ENCODE peak calls at places on chromosomes 16 and 17, in five cellular contexts. Q, L, V, W and R are unnamed samples.

GRCh38 chr16:66406534-66407368 is 20.3 kb upstream of the BEAN1 start:
- DNase-seq in Q (peak; percentile 90), L (peak; percentile 74), V (peak; percentile 85), W (peak; percentile 93), R (peak; percentile 81)

GRCh38 chr17:28053725-28054124 is 11.2 kb downstream of the NLK start:
- DNase-seq in Q (no peak), L (no peak), V (no peak), W (no peak), R (no peak)

GRCh38 chr16:28210979-28211505 is 723 bp downstream of the XPO6 start:
- DNase-seq in Q (peak; percentile 77), L (peak; percentile 72), V (peak; percentile 39), W (peak; percentile 63), R (peak; percentile 48)

GRCh38 chr17:58334661-58335060 is 6.1 kb upstream of the TSPOAP1 start:
- DNase-seq in Q (no peak), L (no peak), V (no peak), W (no peak), R (no peak)

GRCh38 chr17:65371702-65372101 is 189.7 kb downstream of the AXIN2 start:
- DNase-seq in Q (no peak), L (no peak), V (no peak), W (no peak), R (no peak)

GRCh38 chr17:74449306-74449705 is 17.1 kb upstream of the CD300A start:
- DNase-seq in Q (no peak), L (no peak), V (no peak), W (no peak), R (no peak)

GRCh38 chr17:18991531-18992315 is 12.8 kb downstream of the FAM83G start:
- DNase-seq in Q (no peak), L (no peak), V (no peak), W (no peak), R (no peak)

GRCh38 chr17:39791296-39791992 is 53.7 kb downstream of the GRB7 start:
- DNase-seq in Q (no peak), L (no peak), V (no peak), W (no peak), R (no peak)

GRCh38 chr17:77613627-77614026 is 344.9 kb upstream of the TNRC6C start:
- DNase-seq in Q (no peak), L (no peak), V (peak; percentile 7), W (no peak), R (no peak)

GRCh38 chr17:63399316-63399715 is 46.8 kb downstream of the CYB561 start:
- DNase-seq in Q (no peak), L (no peak), V (no peak), W (no peak), R (no peak)
- TF ChIP-seq CTCF in Q (no peak), L (no peak), V (no peak), W (no peak), R (no peak)

DNA sequence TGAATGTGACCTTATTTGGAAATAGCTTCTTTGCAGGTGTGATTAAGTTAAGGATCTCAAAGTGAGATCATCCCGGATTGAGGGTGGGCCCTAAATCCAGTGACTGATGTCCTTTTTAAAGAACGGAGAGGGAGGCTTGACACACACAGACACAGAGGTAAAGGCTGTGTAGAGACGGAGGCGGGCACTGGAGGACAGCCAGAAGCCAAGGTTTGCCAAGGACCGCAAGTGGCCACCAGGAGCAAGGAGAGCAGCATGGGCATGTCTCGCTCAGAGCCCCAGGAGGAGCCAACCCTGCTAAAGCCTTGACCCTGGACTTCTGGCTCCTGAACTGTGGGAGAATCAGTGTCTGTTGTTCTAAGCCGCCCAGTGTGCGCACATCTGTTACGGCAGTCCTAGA is 15.4 kb downstream of the CNGB1 start:
- DNase-seq in Q (no peak), L (peak; percentile 75), V (no peak), W (no peak), R (no peak)
- TF ChIP-seq CTCF in Q (peak; percentile 12), L (no peak), V (no peak), W (no peak), R (no peak)

GRCh38 chr16:80912651-80913050 is 94.0 kb downstream of the CMC2 start:
- DNase-seq in Q (no peak), L (no peak), V (no peak), W (no peak), R (no peak)
- TF ChIP-seq CTCF in Q (no peak), L (no peak), V (no peak), W (no peak), R (no peak)

GRCh38 chr16:54062361-54063346 is 223.9 kb downstream of the IRX3 start:
- DNase-seq in Q (no peak), L (no peak), V (no peak), W (no peak), R (no peak)
- TF ChIP-seq CTCF in Q (no peak), L (no peak), V (no peak), W (no peak), R (no peak)

DNA sequence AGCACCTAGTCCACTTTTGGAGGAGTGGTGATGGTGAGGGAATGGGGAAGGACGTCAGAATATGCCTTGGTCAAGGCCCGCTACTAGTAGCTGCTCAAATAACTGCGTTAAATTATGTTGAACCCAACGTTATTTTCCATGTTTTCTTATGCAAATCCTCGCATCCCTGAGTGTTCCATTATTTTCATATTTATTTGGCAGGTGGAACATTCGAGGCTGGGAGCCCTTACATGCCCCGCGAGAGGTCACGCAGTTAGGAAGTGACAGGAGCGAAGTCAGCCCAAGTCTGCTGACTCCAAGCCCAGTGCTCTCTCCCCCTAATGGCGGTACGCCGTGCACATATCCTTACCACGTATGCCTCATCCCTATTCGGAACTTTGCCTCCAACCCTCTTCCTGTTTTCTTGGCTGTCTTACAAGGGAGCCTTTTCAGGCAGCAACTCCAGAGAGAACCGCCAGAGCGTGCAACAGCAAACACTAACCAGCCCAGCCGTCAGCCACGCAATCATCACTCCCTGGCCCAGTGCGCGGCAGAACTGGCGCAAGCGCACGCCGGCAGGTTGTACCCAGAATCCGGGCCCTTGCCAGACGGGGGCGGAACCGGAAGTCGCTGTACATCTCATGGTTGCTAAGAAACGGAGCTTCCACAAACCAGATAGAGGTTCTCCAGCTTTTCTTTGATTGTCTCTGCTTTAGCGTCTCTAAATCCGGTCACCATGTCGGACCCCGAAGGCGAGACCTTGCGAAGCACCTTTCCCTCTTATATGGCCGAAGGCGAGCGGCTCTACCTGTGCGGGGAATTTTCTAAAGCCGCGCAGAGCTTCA is at the start of gene ODAD4:
- DNase-seq in Q (peak; percentile 97), L (peak; percentile 96), V (peak; percentile 93), W (peak; percentile 94), R (peak; percentile 89)
- TF ChIP-seq CTCF in Q (no peak), L (peak; percentile 19), V (peak; percentile 85), W (no peak), R (no peak)

DNA sequence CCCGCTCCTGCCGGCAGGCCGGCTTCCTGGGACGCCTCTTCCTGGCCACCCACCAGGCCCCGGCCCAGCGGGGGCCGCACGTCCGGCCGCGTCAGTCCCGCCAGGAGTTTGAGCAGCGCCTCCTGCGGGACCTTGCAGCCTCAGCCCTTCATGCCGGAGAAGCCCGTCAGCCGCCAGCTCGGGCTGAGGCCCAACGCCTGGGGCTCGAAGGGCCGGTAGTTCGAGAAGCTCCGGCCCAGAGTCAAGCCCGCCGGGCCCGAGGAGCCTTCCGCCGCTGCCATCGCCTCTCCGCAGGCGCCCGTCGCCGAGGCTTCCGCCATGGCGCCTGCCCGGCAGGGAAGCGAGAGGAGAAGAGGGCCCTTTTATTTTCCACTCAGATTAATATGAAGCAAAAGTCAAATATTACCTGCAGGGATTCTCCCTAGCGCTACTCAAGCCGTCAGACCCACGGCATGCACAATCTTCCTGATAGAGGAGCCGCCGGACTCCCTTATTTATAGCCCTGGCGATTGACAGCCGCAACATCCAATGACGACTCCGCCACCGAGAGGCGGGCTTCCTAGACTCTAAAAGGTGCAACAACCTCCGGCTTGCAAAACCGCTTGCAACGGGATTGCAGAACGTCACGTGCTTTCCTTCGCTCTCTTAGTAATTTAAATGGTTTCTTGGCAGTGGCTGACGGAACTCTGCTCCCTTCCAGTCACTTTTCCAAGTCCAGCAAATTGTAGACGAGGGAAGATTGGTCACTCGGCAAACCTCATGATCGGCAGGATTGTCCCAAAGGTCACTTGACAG is at the start of gene SEPHS2:
- DNase-seq in Q (peak; percentile 98), L (peak; percentile 99), V (peak; percentile 99), W (peak; percentile 93), R (peak; percentile 87)
- TF ChIP-seq CTCF in Q (peak; percentile 61), L (peak; percentile 11), V (peak; percentile 45), W (no peak), R (no peak)

DNA sequence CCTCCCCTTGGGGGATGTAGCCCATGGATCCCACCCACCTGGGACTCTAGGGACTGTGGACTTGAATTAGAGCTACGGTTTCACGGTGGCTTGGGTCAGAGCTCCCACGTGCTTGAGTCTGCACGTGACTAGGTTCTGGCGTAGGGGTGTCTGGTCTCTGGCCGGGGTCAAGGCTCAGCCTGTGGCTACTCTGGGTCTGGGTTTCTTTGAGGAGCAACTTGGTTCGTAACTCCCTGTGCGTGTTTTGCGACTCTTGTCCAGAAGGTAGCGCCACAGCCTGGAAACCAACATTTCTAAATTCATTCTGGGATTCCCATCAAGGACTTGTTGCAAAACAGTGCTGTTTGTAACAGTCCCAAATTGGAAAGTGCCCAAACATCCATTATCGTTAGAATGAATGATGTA is 462 bp upstream of the GGT6 start:
- DNase-seq in Q (no peak), L (no peak), V (no peak), W (no peak), R (no peak)
- TF ChIP-seq CTCF in Q (no peak), L (no peak), V (no peak), W (no peak), R (no peak)

GRCh38 chr16:50509521-50510341 is 38.5 kb upstream of the NKD1 start:
- DNase-seq in Q (no peak), L (peak; percentile 51), V (no peak), W (no peak), R (no peak)
- TF ChIP-seq CTCF in Q (peak; percentile 33), L (peak; percentile 74), V (no peak), W (peak; percentile 43), R (no peak)

GRCh38 chr17:79324219-79324618 is 249.6 kb downstream of the ENGASE start:
- DNase-seq in Q (no peak), L (no peak), V (no peak), W (no peak), R (no peak)
- TF ChIP-seq CTCF in Q (no peak), L (no peak), V (no peak), W (no peak), R (no peak)

DNA sequence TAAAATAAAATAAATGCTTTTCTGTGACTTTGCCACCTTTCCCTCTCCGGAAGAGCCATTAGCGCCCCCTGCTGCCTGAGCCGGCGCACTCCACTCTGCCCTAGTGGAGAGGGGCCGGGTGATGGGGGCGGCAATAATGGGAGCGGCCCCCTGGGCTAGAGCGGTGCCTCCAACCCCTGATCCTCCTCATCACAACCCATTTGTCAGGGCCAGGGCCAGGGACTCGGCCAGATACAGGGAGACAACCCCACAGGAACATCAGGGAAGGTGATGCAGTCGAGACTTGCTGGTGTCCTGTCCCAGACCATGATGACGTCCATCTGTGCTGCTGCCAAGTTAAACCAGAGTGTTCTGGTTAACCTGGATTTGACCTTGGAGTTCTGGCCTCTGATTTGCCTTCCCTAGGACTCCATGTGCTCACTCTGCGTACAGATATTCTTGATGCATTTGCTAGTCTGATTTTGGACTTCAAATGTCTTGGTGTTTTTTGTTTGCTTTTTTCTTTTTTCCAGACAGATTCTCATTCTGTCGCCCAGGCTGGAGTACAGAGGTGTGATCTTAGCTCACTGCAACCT is 46.1 kb upstream of the BPTF start:
- DNase-seq in Q (peak; percentile 36), L (peak; percentile 58), V (peak; percentile 39), W (peak; percentile 45), R (no peak)
- TF ChIP-seq CTCF in Q (peak; percentile 71), L (peak; percentile 71), V (peak; percentile 20), W (peak; percentile 59), R (no peak)